ENCODE peak calls at places on chromosomes 13 and 19, in four cellular contexts. Y, M, A and G are unnamed samples.

GRCh38 chr19:47494729-47495128 is 10.7 kb upstream of the KPTN start:
- DNase-seq in Y (no peak), A (no peak), M (no peak), G (no peak)

GRCh38 chr13:49627831-49628652 is at the start of gene ARL11:
- DNase-seq in A (peak), Y (peak), M (peak), G (peak)

GRCh38 chr19:49327878-49328544 is 3.0 kb upstream of the SLC6A16 start:
- DNase-seq in Y (peak), M (no peak), A (no peak), G (no peak)

GRCh38 chr13:59490651-59491050 is 673.1 kb downstream of the DIAPH3 start:
- DNase-seq in A (no peak), Y (no peak), M (no peak), G (no peak)

GRCh38 chr19:5038631-5039271 is 69.8 kb downstream of the KDM4B start:
- DNase-seq in Y (peak), A (no peak), M (peak), G (no peak)

GRCh38 chr19:38544569-38545315 is 73.0 kb downstream of the MAP4K1 start:
- DNase-seq in Y (peak), A (no peak), M (no peak), G (no peak)

GRCh38 chr13:34678154-34678553 is 263.9 kb upstream of the NBEA start:
- DNase-seq in M (no peak), Y (no peak), A (no peak), G (no peak)

GRCh38 chr19:2294377-2295335 is 12.7 kb upstream of the PEAK3 start:
- DNase-seq in Y (no peak), M (no peak), A (no peak), G (no peak)

GRCh38 chr19:2084993-2085720 is 11.0 kb downstream of the MOB3A start:
- DNase-seq in M (peak), Y (no peak), A (peak), G (peak)

GRCh38 chr13:109395014-109395413 is 391.4 kb downstream of the IRS2 start:
- DNase-seq in A (no peak), M (no peak), Y (no peak), G (no peak)

GRCh38 chr13:30978981-30979956 is 46.8 kb downstream of the TEX26 start:
- DNase-seq in M (peak), A (no peak), Y (peak), G (no peak)

DNA sequence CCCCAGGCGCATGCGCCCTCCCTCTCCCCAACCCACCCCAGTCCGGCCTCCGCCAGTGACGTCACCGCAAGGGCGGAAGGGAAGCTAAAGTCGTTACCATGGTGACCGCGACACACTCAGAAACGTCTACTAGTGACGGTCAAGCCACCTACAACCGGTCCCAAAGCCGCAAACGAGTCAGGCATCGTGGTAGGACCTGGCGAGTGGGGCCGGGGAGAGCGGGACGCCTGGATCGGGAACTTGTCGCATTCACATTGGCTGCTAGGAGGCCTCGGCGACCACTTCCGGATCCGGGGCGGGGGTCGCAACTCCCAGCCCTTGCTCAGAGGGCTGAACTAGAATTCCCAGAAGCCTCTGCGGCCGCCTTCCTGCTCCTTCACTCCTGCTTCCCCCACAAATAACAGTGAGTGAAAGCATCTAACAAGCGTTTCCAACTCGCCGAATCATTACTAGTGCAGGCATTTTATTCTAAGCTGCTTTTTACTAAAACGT is at the start of gene ZSCAN5A:
- DNase-seq in A (peak), M (peak), Y (peak), G (peak)
- TF ChIP-seq POLR2AphosphoS5 in A (peak), M (peak), Y (peak), G (peak)

GRCh38 chr19:18896421-18896841 is 473 bp upstream of the CERS1 start:
- DNase-seq in M (no peak), A (no peak), Y (no peak), G (no peak)
- TF ChIP-seq SPI1 in M (no peak), A (no peak), Y (no peak), G (no peak)

GRCh38 chr19:16038196-16038695 is 38.0 kb upstream of the TPM4 start:
- DNase-seq in Y (no peak), M (no peak), A (no peak), G (no peak)
- TF ChIP-seq POLR2AphosphoS5 in Y (no peak), M (no peak), A (no peak), G (no peak)

DNA sequence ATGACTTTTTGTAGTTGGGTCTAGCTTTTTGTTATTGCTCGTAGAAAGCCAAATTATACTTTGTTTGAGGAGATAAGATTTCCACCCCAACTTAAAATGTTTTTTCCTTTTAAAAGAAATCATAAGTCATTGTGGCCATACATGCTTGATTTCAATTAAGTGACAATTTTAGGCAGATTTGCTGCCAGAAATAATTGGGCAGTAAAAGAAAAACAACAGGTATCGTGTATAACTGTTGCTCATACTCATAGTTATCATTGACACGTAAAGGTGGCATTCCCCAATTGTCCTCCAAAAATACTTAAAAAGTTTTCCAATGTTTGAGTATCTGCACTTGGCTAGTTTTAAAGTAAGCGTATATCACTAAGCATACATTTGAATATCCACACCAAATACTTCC is 313.0 kb downstream of the TEX29 start:
- DNase-seq in Y (no peak), M (no peak), A (no peak), G (no peak)
- TF ChIP-seq SPI1 in Y (no peak), M (no peak), A (no peak), G (no peak)

GRCh38 chr19:30135358-30135757 is 193.3 kb downstream of the URI1 start:
- DNase-seq in Y (no peak), A (no peak), M (no peak), G (no peak)
- TF ChIP-seq POLR2AphosphoS5 in Y (no peak), A (no peak), M (no peak), G (no peak)

DNA sequence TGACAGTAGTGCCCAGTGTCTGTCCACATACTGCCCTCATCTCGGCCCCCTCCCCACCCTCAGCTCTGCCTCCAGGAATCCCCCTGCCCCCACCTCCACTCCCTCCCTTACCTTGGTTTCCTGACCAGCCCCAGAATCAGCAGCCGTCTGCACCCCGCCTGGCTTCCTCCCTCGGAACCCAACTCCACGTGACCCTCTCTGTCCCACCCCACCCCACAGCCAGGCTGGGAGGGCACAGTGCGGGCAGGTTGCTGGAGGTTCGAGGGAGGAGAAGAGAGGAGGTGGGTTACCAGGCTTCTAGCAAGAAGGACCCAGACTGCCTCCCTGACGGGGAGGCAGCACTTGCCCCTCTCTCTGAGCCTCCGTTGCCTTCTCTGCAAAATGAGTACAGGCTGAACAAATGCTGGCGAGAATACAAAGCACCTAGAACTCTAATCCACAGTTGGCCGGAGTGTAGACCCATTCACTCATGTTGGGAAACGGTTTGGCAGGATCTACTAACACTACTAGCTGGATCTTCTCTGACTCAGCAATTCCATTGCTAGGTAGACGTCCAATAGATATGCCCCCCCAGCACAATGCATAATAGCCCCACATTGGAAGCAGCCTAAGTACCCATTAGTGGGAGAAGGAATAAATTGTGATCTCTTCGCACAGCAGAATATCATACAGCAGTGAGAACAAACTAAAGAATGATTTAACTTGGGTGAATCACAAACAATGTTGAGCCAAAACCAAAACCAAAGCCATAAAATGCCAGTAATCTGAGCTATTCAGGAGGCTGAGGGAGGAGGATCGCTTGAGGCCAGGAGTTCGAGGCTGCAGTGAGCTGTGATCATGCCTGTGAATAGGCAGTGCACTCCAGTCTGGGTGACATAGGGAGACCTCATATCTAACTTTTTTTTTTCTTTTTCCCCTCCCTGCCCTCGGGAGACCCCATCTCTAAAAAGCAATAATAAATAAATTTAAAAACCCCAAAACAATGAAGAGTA is at the start of gene RASAL3:
- DNase-seq in A (peak), Y (no peak), M (peak), G (no peak)
- TF ChIP-seq SPI1 in A (no peak), Y (no peak), M (peak), G (peak)

DNA sequence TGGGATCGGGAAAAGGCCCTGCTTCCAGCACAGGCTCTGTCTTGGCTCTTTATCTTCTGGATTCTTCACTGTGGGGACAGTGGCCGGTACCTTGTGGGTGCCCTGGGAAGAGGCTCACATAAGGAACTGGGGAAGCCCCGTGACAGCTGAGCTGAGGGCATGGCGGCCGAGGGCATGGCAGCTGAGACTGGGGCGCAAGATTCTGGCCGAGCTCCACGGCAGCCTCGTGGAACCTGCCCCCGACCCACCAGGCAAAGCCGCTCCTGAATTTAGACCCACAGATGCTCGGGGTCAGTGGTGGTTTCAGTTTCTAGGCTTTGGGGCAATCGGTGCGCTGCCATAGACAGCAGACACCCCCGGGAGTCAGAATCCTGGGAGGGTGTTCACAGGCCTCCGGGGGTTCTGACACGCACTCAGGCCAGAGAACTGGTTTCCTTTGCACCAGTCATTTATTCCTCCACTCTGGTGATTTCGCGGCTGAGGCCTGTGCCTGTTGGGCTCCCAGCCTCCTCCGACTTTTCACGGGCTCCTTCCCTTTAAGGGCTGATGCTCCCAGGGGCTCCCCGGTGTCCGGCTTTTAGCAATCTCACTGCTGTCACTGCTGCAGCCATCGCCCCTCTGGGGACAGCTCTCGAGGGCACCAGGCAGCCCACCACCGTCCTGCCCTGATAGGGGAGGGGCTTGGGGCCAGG is 117.6 kb downstream of the TEX29 start:
- DNase-seq in Y (no peak), A (no peak), M (no peak), G (no peak)
- TF ChIP-seq POLR2AphosphoS5 in Y (no peak), A (no peak), M (no peak), G (no peak)